ENCODE peak calls at places on chromosomes 12 and 14, in five cellular contexts. X, J, S, T and U are unnamed samples.
A peak's percentile ranks its signal among the peaks of the same experiment; 100 is the strongest.

GRCh38 chr12:6957741-6958608 is 6.8 kb downstream of the PTPN6 start:
- DNase-seq in X (no peak), J (no peak), S (no peak), T (no peak), U (no peak)

GRCh38 chr12:91043408-91043807 is 14.4 kb downstream of the KERA start:
- DNase-seq in X (no peak), J (no peak), S (no peak), T (no peak), U (no peak)

GRCh38 chr12:84136862-84137367 is 775.7 kb downstream of the SLC6A15 start:
- DNase-seq in X (no peak), J (no peak), S (no peak), T (no peak), U (no peak)

GRCh38 chr14:74867673-74868072 is 8.3 kb downstream of the PROX2 start:
- DNase-seq in X (no peak), J (no peak), S (no peak), T (no peak), U (no peak)

GRCh38 chr12:120640840-120641833 is 711 bp downstream of the CABP1 start:
- DNase-seq in X (peak; percentile 84), J (no peak), S (peak; percentile 22), T (peak; percentile 70), U (peak; percentile 66)

GRCh38 chr14:28630100-28630499 is 136.5 kb upstream of the FOXG1 start:
- DNase-seq in X (no peak), J (no peak), S (no peak), T (no peak), U (no peak)

GRCh38 chr12:130775953-130776856 is 60.1 kb upstream of the RIMBP2 start:
- DNase-seq in X (peak; percentile 57), J (peak; percentile 26), S (peak; percentile 97), T (peak; percentile 35), U (no peak)

GRCh38 chr12:12207746-12208145 is 59.1 kb downstream of the LRP6 start:
- DNase-seq in X (no peak), J (no peak), S (no peak), T (no peak), U (no peak)

GRCh38 chr14:105760691-105761344 is 234.4 kb downstream of the TMEM121 start:
- DNase-seq in X (no peak), J (no peak), S (no peak), T (no peak), U (no peak)

GRCh38 chr14:102141797-102142196 is 2.1 kb downstream of the WDR20 start:
- DNase-seq in X (no peak), J (no peak), S (no peak), T (no peak), U (no peak)

GRCh38 chr12:21759737-21760136 is 14.8 kb downstream of the KCNJ8 start:
- DNase-seq in X (no peak), J (no peak), S (no peak), T (no peak), U (no peak)

GRCh38 chr14:101584049-101584859 is 23.0 kb downstream of the DIO3 start:
- DNase-seq in X (no peak), J (no peak), S (no peak), T (peak; percentile 53), U (no peak)

GRCh38 chr12:131045705-131046460 is 92.2 kb downstream of the ADGRD1 start:
- DNase-seq in X (no peak), J (no peak), S (no peak), T (no peak), U (no peak)

GRCh38 chr12:29574500-29574899 is 77.0 kb upstream of the OVCH1 start:
- DNase-seq in X (no peak), J (no peak), S (no peak), T (no peak), U (no peak)

GRCh38 chr14:89417469-89418225 is 614 bp upstream of the FOXN3 start:
- DNase-seq in X (peak; percentile 39), J (peak; percentile 54), S (peak; percentile 74), T (peak; percentile 17), U (peak; percentile 37)

GRCh38 chr14:75604979-75605825 is 26.8 kb downstream of the FLVCR2 start:
- DNase-seq in X (no peak), J (no peak), S (no peak), T (peak; percentile 43), U (no peak)

GRCh38 chr12:57775563-57776246 is 3.3 kb downstream of the EEF1AKMT3 start:
- DNase-seq in X (no peak), J (no peak), S (no peak), T (peak; percentile 38), U (no peak)

GRCh38 chr12:104011265-104011664 is 38.7 kb downstream of the GLT8D2 start:
- DNase-seq in X (no peak), J (peak; percentile 16), S (no peak), T (peak; percentile 51), U (no peak)

GRCh38 chr12:5003025-5003666 is 40.5 kb upstream of the KCNA5 start:
- DNase-seq in X (peak; percentile 84), J (peak; percentile 43), S (peak; percentile 33), T (peak; percentile 30), U (peak; percentile 76)

GRCh38 chr14:98227000-98227726 is 1044.8 kb downstream of the BCL11B start:
- DNase-seq in X (no peak), J (no peak), S (no peak), T (no peak), U (no peak)

GRCh38 chr12:112380663-112381420 is 1.4 kb downstream of the HECTD4 start:
- DNase-seq in X (peak; percentile 36), J (no peak), S (no peak), T (peak; percentile 23), U (peak; percentile 16)

GRCh38 chr14:75539562-75540478 is 17.6 kb downstream of the BATF start:
- DNase-seq in X (no peak), J (no peak), S (no peak), T (peak; percentile 79), U (no peak)

GRCh38 chr12:104702565-104703139 is 245.9 kb downstream of the CHST11 start:
- DNase-seq in X (no peak), J (no peak), S (no peak), T (no peak), U (no peak)

GRCh38 chr12:104276192-104277131 is 27.1 kb upstream of the EID3 start:
- DNase-seq in X (no peak), J (no peak), S (no peak), T (no peak), U (no peak)

GRCh38 chr14:22836301-22837058 is at the start of gene MMP14:
- DNase-seq in X (peak; percentile 62), J (no peak), S (no peak), T (no peak), U (no peak)
- TF ChIP-seq SP1 in X (peak; percentile 41), J (no peak), S (no peak), T (no peak), U (no peak)

GRCh38 chr14:32654106-32654505 is 284.6 kb upstream of the NPAS3 start:
- DNase-seq in X (no peak), J (no peak), S (no peak), T (no peak), U (no peak)

GRCh38 chr14:32650665-32651064 is 288.0 kb upstream of the NPAS3 start:
- DNase-seq in X (no peak), J (no peak), S (no peak), T (no peak), U (no peak)

GRCh38 chr14:32650030-32650429 is 288.6 kb upstream of the NPAS3 start:
- DNase-seq in X (no peak), J (no peak), S (no peak), T (no peak), U (no peak)

GRCh38 chr14:32648434-32648833 is 290.2 kb upstream of the NPAS3 start:
- DNase-seq in X (no peak), J (no peak), S (no peak), T (no peak), U (no peak)
- TF ChIP-seq SP1 in X (no peak), J (no peak), S (no peak), T (no peak), U (no peak)

DNA sequence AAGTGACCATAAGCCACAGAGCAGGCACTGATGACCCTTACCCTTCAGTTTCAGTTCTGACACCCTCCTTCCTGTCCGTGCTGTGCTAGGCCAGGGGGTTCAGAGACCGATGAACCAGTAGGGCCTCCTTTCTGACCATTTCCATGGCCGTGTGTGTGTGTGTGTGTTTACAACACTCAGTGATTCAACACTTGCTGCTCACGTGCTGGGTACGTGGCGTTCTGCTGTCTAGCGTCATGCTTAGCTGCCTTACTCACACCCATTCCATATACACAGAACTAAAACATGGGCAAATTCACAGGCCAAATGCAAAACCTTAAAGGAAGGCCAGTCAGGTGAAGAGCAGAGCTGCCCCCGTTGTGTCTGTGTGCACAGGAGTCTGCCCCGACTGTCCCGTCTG is 67.5 kb downstream of the DNAH10 start:
- DNase-seq in X (no peak), J (no peak), S (no peak), T (no peak), U (no peak)
- TF ChIP-seq SP1 in X (no peak), J (no peak), S (no peak), T (no peak), U (no peak)

GRCh38 chr12:132367401-132367851 is 38.0 kb upstream of the GALNT9 start:
- DNase-seq in X (no peak), J (no peak), S (no peak), T (no peak), U (no peak)
- TF ChIP-seq SP1 in X (no peak), J (no peak), S (no peak), T (no peak), U (no peak)

DNA sequence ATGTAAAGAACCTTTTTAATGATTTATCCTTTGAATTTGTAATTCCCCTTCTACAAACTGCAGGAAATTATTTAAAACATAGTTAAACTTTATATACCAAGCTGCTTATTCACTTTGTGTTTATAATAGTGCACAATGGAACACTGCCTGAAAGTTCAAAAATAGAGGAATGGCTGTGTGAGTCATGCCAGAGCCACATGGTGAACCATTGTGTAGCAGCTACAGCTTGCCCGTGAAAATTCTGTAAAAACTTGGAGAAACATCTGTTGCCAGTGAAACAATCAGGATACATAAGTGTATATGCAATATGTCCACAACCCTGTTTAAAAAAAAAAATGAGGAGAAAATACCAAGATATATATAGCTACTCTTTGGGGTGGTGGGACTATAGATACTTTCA is 59.5 kb downstream of the VEZT start:
- DNase-seq in X (no peak), J (no peak), S (no peak), T (no peak), U (no peak)
- TF ChIP-seq SP1 in X (no peak), J (no peak), S (no peak), T (no peak), U (no peak)

DNA sequence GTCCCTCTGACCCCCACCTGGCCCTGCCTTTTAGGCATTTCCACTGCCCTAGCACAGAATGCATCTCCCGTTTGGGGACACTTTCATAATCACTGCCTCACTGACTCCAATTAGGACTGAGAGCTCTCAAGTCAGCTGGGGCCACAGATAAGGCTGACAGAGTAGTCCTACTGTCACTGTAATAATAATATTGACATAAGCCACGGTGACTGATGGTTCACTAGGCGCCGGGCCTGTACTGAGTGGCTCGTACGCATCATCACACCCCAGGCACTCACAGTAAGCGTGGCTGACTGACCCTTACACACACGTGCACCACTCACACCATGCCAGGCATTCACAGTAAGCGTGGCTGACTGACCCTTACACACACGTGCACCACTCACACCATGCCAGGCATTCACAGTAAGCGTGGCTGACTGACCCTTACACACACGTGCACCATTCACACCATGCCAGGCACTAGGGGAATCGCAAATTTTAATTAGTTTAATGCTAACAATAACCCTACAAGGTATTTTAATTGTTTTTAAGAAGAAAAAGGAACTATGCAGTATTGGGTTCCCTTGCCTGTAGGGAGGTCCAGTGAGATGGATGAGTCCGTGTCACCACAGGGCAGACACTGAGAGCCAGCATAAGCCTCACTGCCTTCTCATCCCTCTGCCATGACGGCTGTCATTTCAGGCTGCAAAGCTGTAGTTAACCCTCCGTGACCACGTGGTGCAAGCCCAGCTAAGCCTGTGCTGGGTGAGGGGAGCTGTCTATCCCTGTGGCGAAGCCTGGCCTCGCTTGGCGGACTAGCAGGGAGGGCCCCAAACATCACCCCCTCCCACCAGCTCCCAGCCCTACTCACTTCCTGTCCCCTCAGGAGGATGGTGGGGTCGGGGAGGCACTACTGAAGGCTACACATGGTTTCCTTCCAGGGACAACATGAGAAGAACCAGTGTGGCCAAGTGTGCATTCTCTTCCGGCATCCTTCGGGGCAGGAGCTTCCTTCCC is 87.9 kb downstream of the CHGA start:
- DNase-seq in X (no peak), J (no peak), S (peak; percentile 73), T (peak; percentile 43), U (no peak)
- TF ChIP-seq SP1 in X (no peak), J (no peak), S (no peak), T (no peak), U (no peak)